ENCODE peak calls at places on chromosomes 13 and 19, in eight cellular contexts. S is K562, U is tibial artery, Y is heart right ventricle, E is dorsolateral prefrontal cortex, M is AG04449, C is HL-60, N is fibroblast of lung. L is an unnamed sample.

GRCh38 chr13:45367358-45367757 is 26.4 kb upstream of the TPT1 start:
- DNase-seq in S (peak; percentile 80), U (peak; percentile 59), Y (no peak), E (peak; percentile 30), M (peak; percentile 31), C (peak; percentile 28), N (peak; percentile 94), L (peak; percentile 67)

GRCh38 chr19:1173160-1173844 is 766 bp downstream of the SBNO2 start:
- DNase-seq in S (peak; percentile 57), U (no peak), Y (no peak), E (no peak), M (no peak), C (peak; percentile 71), N (no peak), L (no peak)

GRCh38 chr19:47561440-47562045 is 11.4 kb downstream of the ZNF541 start:
- DNase-seq in S (no peak), U (no peak), Y (no peak), E (no peak), M (no peak), C (no peak), N (no peak), L (no peak)

GRCh38 chr13:52449323-52450011 is 967 bp downstream of the VPS36 start:
- DNase-seq in S (no peak), U (no peak), Y (no peak), E (no peak), M (no peak), C (no peak), N (peak; percentile 15), L (no peak)

GRCh38 chr19:18291590-18292459 is 10.4 kb upstream of the JUND start:
- DNase-seq in S (peak; percentile 97), U (peak; percentile 87), Y (peak; percentile 93), E (peak; percentile 90), M (no peak), C (peak; percentile 93), N (peak; percentile 85), L (peak; percentile 83)

GRCh38 chr19:34853369-34853768 is 73.3 kb upstream of the ZNF30 start:
- DNase-seq in S (no peak), U (no peak), Y (no peak), E (no peak), M (no peak), C (no peak), N (no peak), L (no peak)

GRCh38 chr13:114013336-114013735 is 39.5 kb upstream of the C13orf46 start:
- DNase-seq in S (no peak), U (no peak), Y (no peak), E (no peak), M (no peak), C (no peak), N (no peak), L (no peak)

GRCh38 chr13:74978596-74978995 is 503.4 kb downstream of the TBC1D4 start:
- DNase-seq in S (no peak), U (no peak), Y (no peak), E (no peak), M (no peak), C (no peak), N (no peak), L (no peak)

GRCh38 chr19:13953021-13953531 is 767 bp downstream of the DCAF15 start:
- DNase-seq in S (peak; percentile 78), U (no peak), Y (peak; percentile 45), E (peak; percentile 18), M (no peak), C (peak; percentile 29), N (peak; percentile 52), L (no peak)

GRCh38 chr13:97568850-97569249 is 134.9 kb downstream of the RAP2A start:
- DNase-seq in S (no peak), U (no peak), Y (no peak), E (no peak), M (no peak), C (no peak), N (no peak), L (no peak)

GRCh38 chr13:53783466-53783865 is 754.9 kb downstream of the OLFM4 start:
- DNase-seq in S (no peak), U (no peak), Y (no peak), E (no peak), M (no peak), C (no peak), N (no peak), L (no peak)

GRCh38 chr19:48896191-48896720 is 2.3 kb downstream of the TULP2 start:
- DNase-seq in S (peak; percentile 80), U (peak; percentile 57), Y (peak; percentile 68), E (peak; percentile 68), M (no peak), C (no peak), N (peak; percentile 39), L (no peak)

GRCh38 chr13:19155321-19155861 is 26.2 kb downstream of the TUBA3C start:
- DNase-seq in S (no peak), U (no peak), Y (no peak), E (no peak), M (no peak), C (no peak), N (no peak), L (no peak)

GRCh38 chr19:47719047-47719885 is 6.0 kb downstream of the EHD2 start:
- DNase-seq in S (no peak), U (peak; percentile 92), Y (peak; percentile 92), E (peak; percentile 70), M (peak; percentile 98), C (no peak), N (peak; percentile 98), L (no peak)

GRCh38 chr13:89550842-89551422 is 1796.6 kb upstream of the MIR17HG start:
- DNase-seq in S (no peak), U (no peak), Y (no peak), E (no peak), M (no peak), C (no peak), N (peak; percentile 74), L (no peak)

DNA sequence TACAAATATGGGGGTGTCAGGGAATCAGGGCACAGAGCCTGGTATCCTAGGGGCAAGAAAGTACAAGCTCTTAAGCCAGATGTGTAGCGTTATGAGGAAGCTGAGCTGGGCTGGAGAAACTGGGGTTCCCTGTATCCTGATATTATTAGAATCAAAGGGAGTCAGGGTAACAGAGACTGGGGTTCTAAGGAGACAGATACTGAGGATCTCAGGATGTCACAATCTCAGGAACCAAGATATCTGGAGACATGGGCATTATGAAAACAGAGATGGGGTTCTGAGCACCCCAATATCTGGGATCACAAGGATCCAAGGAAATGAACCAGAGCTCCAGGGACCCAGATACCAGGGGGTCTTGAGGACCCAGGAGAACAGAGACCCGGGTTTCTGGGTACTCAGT is 810 bp downstream of the BCL3 start:
- DNase-seq in S (no peak), U (no peak), Y (no peak), E (no peak), M (no peak), C (no peak), N (no peak), L (no peak)
- H3K4me3 ChIP-seq in S (peak overlapping the region; percentile 45), U (peak overlapping the region; percentile 59), Y (peak overlapping the region; percentile 92), E (peak overlapping the region; percentile 60), M (peak overlapping the region; percentile 73), C (peak overlapping the region; percentile 58), N (peak overlapping the region; percentile 91), L (no peak overlapping the region)

GRCh38 chr19:9700229-9700981 is 25.5 kb upstream of the ZNF562 start:
- DNase-seq in S (peak; percentile 37), U (no peak), Y (no peak), E (no peak), M (no peak), C (no peak), N (no peak), L (no peak)
- H3K4me3 ChIP-seq in S (peak overlapping the region; percentile 23), U (no peak overlapping the region), Y (no peak overlapping the region), E (no peak overlapping the region), M (no peak overlapping the region), C (no peak overlapping the region), N (no peak overlapping the region), L (no peak overlapping the region)

DNA sequence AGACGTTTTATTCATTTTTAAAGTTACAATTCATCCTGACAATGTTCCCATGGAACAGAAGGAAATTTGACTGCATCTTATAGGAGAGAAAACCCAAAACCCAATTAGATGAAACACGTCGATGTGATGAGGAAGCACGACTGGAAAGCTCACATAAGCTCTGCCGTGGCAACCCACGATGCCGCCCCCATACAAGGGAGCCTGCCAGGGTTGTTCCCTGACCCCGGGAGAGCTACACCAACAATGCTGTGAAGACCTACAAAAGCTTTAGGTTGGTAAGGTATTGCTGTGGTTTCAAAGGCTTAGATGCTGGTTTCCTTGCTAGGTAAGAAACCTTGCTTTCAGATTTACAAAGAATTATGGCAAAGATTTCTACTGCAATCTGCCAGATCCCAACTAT is 393.1 kb downstream of the KLF12 start:
- DNase-seq in S (no peak), U (no peak), Y (no peak), E (peak; percentile 41), M (no peak), C (no peak), N (peak; percentile 10), L (no peak)
- H3K4me3 ChIP-seq in S (no peak overlapping the region), U (no peak overlapping the region), Y (no peak overlapping the region), E (peak overlapping the region; percentile 21), M (no peak overlapping the region), C (no peak overlapping the region), N (peak overlapping the region; percentile 31), L (no peak overlapping the region)

GRCh38 chr19:4768934-4769777 is 22.4 kb upstream of the FEM1A start:
- DNase-seq in S (peak; percentile 88), U (peak; percentile 64), Y (peak; percentile 90), E (peak; percentile 88), M (peak; percentile 16), C (peak; percentile 61), N (peak; percentile 80), L (peak; percentile 90)
- H3K4me3 ChIP-seq in S (no peak overlapping the region), U (no peak overlapping the region), Y (no peak overlapping the region), E (peak overlapping the region; percentile 61), M (no peak overlapping the region), C (no peak overlapping the region), N (no peak overlapping the region), L (no peak overlapping the region)